ENCODE peak calls at places on chromosomes 2 and 18, in ten cellular contexts. One of them, this sample, is unnamed.

GRCh38 chr2:28665041-28665704 is 86.5 kb upstream of the PPP1CB start:
- DNase-seq in EL: peak; percentile 65
- DNase-seq in WERI-Rb-1: no peak
- DNase-seq in retinal pigment epithelial cell: no peak
- DNase-seq in NCI-H1105: no peak
- DNase-seq in pancreas: peak; percentile 81
- DNase-seq in astrocyte: peak; percentile 77
- DNase-seq in T-helper 1 cell: no peak
- DNase-seq in stimulated activated CD4-positive, alpha-beta T cell treated with anti-CD3 and anti-CD28 coated beads, Interleukin-12 subunit alpha, Interleukin-12 subunit beta, amount 100 ng/mL, for 48 hours: no peak
- DNase-seq in stimulated activated naive CD4-positive, alpha-beta T cell: no peak
- DNase-seq in this sample: no peak

GRCh38 chr2:146844226-146844990 is 1000.4 kb upstream of the ACVR2A start:
- DNase-seq in EL: no peak
- DNase-seq in WERI-Rb-1: no peak
- DNase-seq in retinal pigment epithelial cell: no peak
- DNase-seq in NCI-H1105: no peak
- DNase-seq in pancreas: no peak
- DNase-seq in astrocyte: no peak
- DNase-seq in T-helper 1 cell: no peak
- DNase-seq in stimulated activated CD4-positive, alpha-beta T cell treated with anti-CD3 and anti-CD28 coated beads, Interleukin-12 subunit alpha, Interleukin-12 subunit beta, amount 100 ng/mL, for 48 hours: no peak
- DNase-seq in stimulated activated naive CD4-positive, alpha-beta T cell: no peak
- DNase-seq in this sample: no peak

GRCh38 chr2:203626952-203627681 is 79.3 kb upstream of the CD28 start:
- DNase-seq in EL: peak; percentile 46
- DNase-seq in WERI-Rb-1: no peak
- DNase-seq in retinal pigment epithelial cell: peak; percentile 76
- DNase-seq in NCI-H1105: no peak
- DNase-seq in pancreas: no peak
- DNase-seq in astrocyte: peak; percentile 90
- DNase-seq in T-helper 1 cell: no peak
- DNase-seq in stimulated activated CD4-positive, alpha-beta T cell treated with anti-CD3 and anti-CD28 coated beads, Interleukin-12 subunit alpha, Interleukin-12 subunit beta, amount 100 ng/mL, for 48 hours: no peak
- DNase-seq in stimulated activated naive CD4-positive, alpha-beta T cell: no peak
- DNase-seq in this sample: no peak

GRCh38 chr2:126448611-126449010 is 207.3 kb upstream of the GYPC start:
- DNase-seq in EL: no peak
- DNase-seq in WERI-Rb-1: no peak
- DNase-seq in retinal pigment epithelial cell: no peak
- DNase-seq in NCI-H1105: no peak
- DNase-seq in pancreas: no peak
- DNase-seq in astrocyte: no peak
- DNase-seq in T-helper 1 cell: no peak
- DNase-seq in stimulated activated CD4-positive, alpha-beta T cell treated with anti-CD3 and anti-CD28 coated beads, Interleukin-12 subunit alpha, Interleukin-12 subunit beta, amount 100 ng/mL, for 48 hours: no peak
- DNase-seq in stimulated activated naive CD4-positive, alpha-beta T cell: no peak
- DNase-seq in this sample: no peak

GRCh38 chr18:2554671-2555070 is 16.6 kb downstream of the METTL4 start:
- DNase-seq in EL: no peak
- DNase-seq in WERI-Rb-1: no peak
- DNase-seq in retinal pigment epithelial cell: no peak
- DNase-seq in NCI-H1105: no peak
- DNase-seq in pancreas: no peak
- DNase-seq in astrocyte: no peak
- DNase-seq in T-helper 1 cell: no peak
- DNase-seq in stimulated activated CD4-positive, alpha-beta T cell treated with anti-CD3 and anti-CD28 coated beads, Interleukin-12 subunit alpha, Interleukin-12 subunit beta, amount 100 ng/mL, for 48 hours: no peak
- DNase-seq in stimulated activated naive CD4-positive, alpha-beta T cell: no peak
- DNase-seq in this sample: no peak

GRCh38 chr18:23141022-23141999 is 6.0 kb downstream of the CABLES1 start:
- DNase-seq in EL: no peak
- DNase-seq in WERI-Rb-1: no peak
- DNase-seq in retinal pigment epithelial cell: no peak
- DNase-seq in NCI-H1105: peak; percentile 45
- DNase-seq in pancreas: peak; percentile 33
- DNase-seq in astrocyte: no peak
- DNase-seq in T-helper 1 cell: no peak
- DNase-seq in stimulated activated CD4-positive, alpha-beta T cell treated with anti-CD3 and anti-CD28 coated beads, Interleukin-12 subunit alpha, Interleukin-12 subunit beta, amount 100 ng/mL, for 48 hours: no peak
- DNase-seq in stimulated activated naive CD4-positive, alpha-beta T cell: no peak
- DNase-seq in this sample: no peak

GRCh38 chr18:32550958-32551357 is 80.3 kb upstream of the GAREM1 start:
- DNase-seq in EL: no peak
- DNase-seq in WERI-Rb-1: peak; percentile 30
- DNase-seq in retinal pigment epithelial cell: no peak
- DNase-seq in NCI-H1105: no peak
- DNase-seq in pancreas: no peak
- DNase-seq in astrocyte: no peak
- DNase-seq in T-helper 1 cell: no peak
- DNase-seq in stimulated activated CD4-positive, alpha-beta T cell treated with anti-CD3 and anti-CD28 coated beads, Interleukin-12 subunit alpha, Interleukin-12 subunit beta, amount 100 ng/mL, for 48 hours: no peak
- DNase-seq in stimulated activated naive CD4-positive, alpha-beta T cell: no peak
- DNase-seq in this sample: peak; percentile 39

GRCh38 chr2:235591921-235592320 is 98.1 kb downstream of the AGAP1 start:
- DNase-seq in EL: peak; percentile 8
- DNase-seq in WERI-Rb-1: no peak
- DNase-seq in retinal pigment epithelial cell: no peak
- DNase-seq in NCI-H1105: no peak
- DNase-seq in pancreas: no peak
- DNase-seq in astrocyte: peak; percentile 68
- DNase-seq in T-helper 1 cell: no peak
- DNase-seq in stimulated activated CD4-positive, alpha-beta T cell treated with anti-CD3 and anti-CD28 coated beads, Interleukin-12 subunit alpha, Interleukin-12 subunit beta, amount 100 ng/mL, for 48 hours: no peak
- DNase-seq in stimulated activated naive CD4-positive, alpha-beta T cell: no peak
- DNase-seq in this sample: no peak

GRCh38 chr2:142642654-142643053 is 234.8 kb upstream of the KYNU start:
- DNase-seq in EL: no peak
- DNase-seq in WERI-Rb-1: no peak
- DNase-seq in retinal pigment epithelial cell: no peak
- DNase-seq in NCI-H1105: no peak
- DNase-seq in pancreas: no peak
- DNase-seq in astrocyte: no peak
- DNase-seq in T-helper 1 cell: no peak
- DNase-seq in stimulated activated CD4-positive, alpha-beta T cell treated with anti-CD3 and anti-CD28 coated beads, Interleukin-12 subunit alpha, Interleukin-12 subunit beta, amount 100 ng/mL, for 48 hours: no peak
- DNase-seq in stimulated activated naive CD4-positive, alpha-beta T cell: no peak
- DNase-seq in this sample: no peak

GRCh38 chr2:43542285-43542933 is 53.4 kb downstream of the THADA start:
- DNase-seq in EL: peak; percentile 48
- DNase-seq in WERI-Rb-1: no peak
- DNase-seq in retinal pigment epithelial cell: no peak
- DNase-seq in NCI-H1105: peak; percentile 7
- DNase-seq in pancreas: no peak
- DNase-seq in astrocyte: peak; percentile 35
- DNase-seq in T-helper 1 cell: no peak
- DNase-seq in stimulated activated CD4-positive, alpha-beta T cell treated with anti-CD3 and anti-CD28 coated beads, Interleukin-12 subunit alpha, Interleukin-12 subunit beta, amount 100 ng/mL, for 48 hours: no peak
- DNase-seq in stimulated activated naive CD4-positive, alpha-beta T cell: no peak
- DNase-seq in this sample: peak; percentile 25

GRCh38 chr2:101150306-101151140 is 659 bp downstream of the TBC1D8 start:
- DNase-seq in EL: peak; percentile 23
- DNase-seq in WERI-Rb-1: peak; percentile 57
- DNase-seq in retinal pigment epithelial cell: no peak
- DNase-seq in NCI-H1105: peak; percentile 26
- DNase-seq in pancreas: peak; percentile 57
- DNase-seq in astrocyte: no peak
- DNase-seq in T-helper 1 cell: no peak
- DNase-seq in stimulated activated CD4-positive, alpha-beta T cell treated with anti-CD3 and anti-CD28 coated beads, Interleukin-12 subunit alpha, Interleukin-12 subunit beta, amount 100 ng/mL, for 48 hours: no peak
- DNase-seq in stimulated activated naive CD4-positive, alpha-beta T cell: peak; percentile 21
- DNase-seq in this sample: peak; percentile 39

GRCh38 chr2:110854355-110855081 is 122.1 kb downstream of the ACOXL start:
- DNase-seq in EL: peak; percentile 3
- DNase-seq in WERI-Rb-1: no peak
- DNase-seq in retinal pigment epithelial cell: no peak
- DNase-seq in NCI-H1105: no peak
- DNase-seq in pancreas: no peak
- DNase-seq in astrocyte: no peak
- DNase-seq in T-helper 1 cell: no peak
- DNase-seq in stimulated activated CD4-positive, alpha-beta T cell treated with anti-CD3 and anti-CD28 coated beads, Interleukin-12 subunit alpha, Interleukin-12 subunit beta, amount 100 ng/mL, for 48 hours: no peak
- DNase-seq in stimulated activated naive CD4-positive, alpha-beta T cell: no peak
- DNase-seq in this sample: peak; percentile 49

GRCh38 chr2:27159271-27159670 is 10.5 kb downstream of the TCF23 start:
- DNase-seq in EL: no peak
- DNase-seq in WERI-Rb-1: no peak
- DNase-seq in retinal pigment epithelial cell: no peak
- DNase-seq in NCI-H1105: no peak
- DNase-seq in pancreas: no peak
- DNase-seq in astrocyte: no peak
- DNase-seq in T-helper 1 cell: no peak
- DNase-seq in stimulated activated CD4-positive, alpha-beta T cell treated with anti-CD3 and anti-CD28 coated beads, Interleukin-12 subunit alpha, Interleukin-12 subunit beta, amount 100 ng/mL, for 48 hours: no peak
- DNase-seq in stimulated activated naive CD4-positive, alpha-beta T cell: no peak
- DNase-seq in this sample: no peak

GRCh38 chr2:239940861-239941570 is 84.1 kb downstream of the NDUFA10 start:
- DNase-seq in EL: no peak
- DNase-seq in WERI-Rb-1: no peak
- DNase-seq in retinal pigment epithelial cell: no peak
- DNase-seq in NCI-H1105: no peak
- DNase-seq in pancreas: no peak
- DNase-seq in astrocyte: no peak
- DNase-seq in T-helper 1 cell: no peak
- DNase-seq in stimulated activated CD4-positive, alpha-beta T cell treated with anti-CD3 and anti-CD28 coated beads, Interleukin-12 subunit alpha, Interleukin-12 subunit beta, amount 100 ng/mL, for 48 hours: no peak
- DNase-seq in stimulated activated naive CD4-positive, alpha-beta T cell: no peak
- DNase-seq in this sample: no peak

GRCh38 chr2:47017541-47017940 is 101.9 kb upstream of the MCFD2 start:
- DNase-seq in EL: no peak
- DNase-seq in WERI-Rb-1: no peak
- DNase-seq in retinal pigment epithelial cell: no peak
- DNase-seq in NCI-H1105: no peak
- DNase-seq in pancreas: no peak
- DNase-seq in astrocyte: no peak
- DNase-seq in T-helper 1 cell: no peak
- DNase-seq in stimulated activated CD4-positive, alpha-beta T cell treated with anti-CD3 and anti-CD28 coated beads, Interleukin-12 subunit alpha, Interleukin-12 subunit beta, amount 100 ng/mL, for 48 hours: no peak
- DNase-seq in stimulated activated naive CD4-positive, alpha-beta T cell: no peak
- DNase-seq in this sample: no peak

GRCh38 chr2:181304011-181304844 is 153.0 kb upstream of the ITGA4 start:
- DNase-seq in EL: no peak
- DNase-seq in WERI-Rb-1: no peak
- DNase-seq in retinal pigment epithelial cell: no peak
- DNase-seq in NCI-H1105: no peak
- DNase-seq in pancreas: no peak
- DNase-seq in astrocyte: no peak
- DNase-seq in T-helper 1 cell: no peak
- DNase-seq in stimulated activated CD4-positive, alpha-beta T cell treated with anti-CD3 and anti-CD28 coated beads, Interleukin-12 subunit alpha, Interleukin-12 subunit beta, amount 100 ng/mL, for 48 hours: no peak
- DNase-seq in stimulated activated naive CD4-positive, alpha-beta T cell: no peak
- DNase-seq in this sample: no peak

GRCh38 chr2:240154606-240155005 is 14.1 kb upstream of the OTOS start:
- DNase-seq in EL: no peak
- DNase-seq in WERI-Rb-1: no peak
- DNase-seq in retinal pigment epithelial cell: no peak
- DNase-seq in NCI-H1105: no peak
- DNase-seq in pancreas: no peak
- DNase-seq in astrocyte: no peak
- DNase-seq in T-helper 1 cell: no peak
- DNase-seq in stimulated activated CD4-positive, alpha-beta T cell treated with anti-CD3 and anti-CD28 coated beads, Interleukin-12 subunit alpha, Interleukin-12 subunit beta, amount 100 ng/mL, for 48 hours: no peak
- DNase-seq in stimulated activated naive CD4-positive, alpha-beta T cell: no peak
- DNase-seq in this sample: no peak

GRCh38 chr2:74072542-74072941 is 75.2 kb downstream of the BOLA3 start:
- DNase-seq in EL: no peak
- DNase-seq in WERI-Rb-1: no peak
- DNase-seq in retinal pigment epithelial cell: no peak
- DNase-seq in NCI-H1105: no peak
- DNase-seq in pancreas: no peak
- DNase-seq in astrocyte: no peak
- DNase-seq in T-helper 1 cell: no peak
- DNase-seq in stimulated activated CD4-positive, alpha-beta T cell treated with anti-CD3 and anti-CD28 coated beads, Interleukin-12 subunit alpha, Interleukin-12 subunit beta, amount 100 ng/mL, for 48 hours: no peak
- DNase-seq in stimulated activated naive CD4-positive, alpha-beta T cell: no peak
- DNase-seq in this sample: no peak

GRCh38 chr2:101820519-101820918 is 123.0 kb downstream of the MAP4K4 start:
- DNase-seq in EL: peak; percentile 86
- DNase-seq in WERI-Rb-1: no peak
- DNase-seq in retinal pigment epithelial cell: no peak
- DNase-seq in NCI-H1105: no peak
- DNase-seq in pancreas: no peak
- DNase-seq in astrocyte: peak; percentile 86
- DNase-seq in T-helper 1 cell: no peak
- DNase-seq in stimulated activated CD4-positive, alpha-beta T cell treated with anti-CD3 and anti-CD28 coated beads, Interleukin-12 subunit alpha, Interleukin-12 subunit beta, amount 100 ng/mL, for 48 hours: no peak
- DNase-seq in stimulated activated naive CD4-positive, alpha-beta T cell: no peak
- DNase-seq in this sample: no peak

GRCh38 chr2:189128961-189129360 is 50.6 kb downstream of the COL5A2 start:
- DNase-seq in EL: no peak
- DNase-seq in WERI-Rb-1: no peak
- DNase-seq in retinal pigment epithelial cell: no peak
- DNase-seq in NCI-H1105: no peak
- DNase-seq in pancreas: no peak
- DNase-seq in astrocyte: peak; percentile 28
- DNase-seq in T-helper 1 cell: no peak
- DNase-seq in stimulated activated CD4-positive, alpha-beta T cell treated with anti-CD3 and anti-CD28 coated beads, Interleukin-12 subunit alpha, Interleukin-12 subunit beta, amount 100 ng/mL, for 48 hours: no peak
- DNase-seq in stimulated activated naive CD4-positive, alpha-beta T cell: no peak
- DNase-seq in this sample: no peak

GRCh38 chr2:11827547-11827946 is 81.1 kb downstream of the LPIN1 start:
- DNase-seq in EL: no peak
- DNase-seq in WERI-Rb-1: no peak
- DNase-seq in retinal pigment epithelial cell: no peak
- DNase-seq in NCI-H1105: no peak
- DNase-seq in pancreas: no peak
- DNase-seq in astrocyte: no peak
- DNase-seq in T-helper 1 cell: no peak
- DNase-seq in stimulated activated CD4-positive, alpha-beta T cell treated with anti-CD3 and anti-CD28 coated beads, Interleukin-12 subunit alpha, Interleukin-12 subunit beta, amount 100 ng/mL, for 48 hours: peak; percentile 24
- DNase-seq in stimulated activated naive CD4-positive, alpha-beta T cell: no peak
- DNase-seq in this sample: no peak

GRCh38 chr2:236180831-236181453 is 12.8 kb upstream of the GBX2 start:
- DNase-seq in EL: peak; percentile 68
- DNase-seq in WERI-Rb-1: peak; percentile 69
- DNase-seq in retinal pigment epithelial cell: no peak
- DNase-seq in NCI-H1105: peak; percentile 35
- DNase-seq in pancreas: peak; percentile 25
- DNase-seq in astrocyte: peak; percentile 41
- DNase-seq in T-helper 1 cell: peak; percentile 29
- DNase-seq in stimulated activated CD4-positive, alpha-beta T cell treated with anti-CD3 and anti-CD28 coated beads, Interleukin-12 subunit alpha, Interleukin-12 subunit beta, amount 100 ng/mL, for 48 hours: no peak
- DNase-seq in stimulated activated naive CD4-positive, alpha-beta T cell: no peak
- DNase-seq in this sample: peak; percentile 61

GRCh38 chr2:188798159-188798558 is 176.0 kb upstream of the COL3A1 start:
- DNase-seq in EL: peak; percentile 39
- DNase-seq in WERI-Rb-1: no peak
- DNase-seq in retinal pigment epithelial cell: no peak
- DNase-seq in NCI-H1105: no peak
- DNase-seq in pancreas: no peak
- DNase-seq in astrocyte: no peak
- DNase-seq in T-helper 1 cell: no peak
- DNase-seq in stimulated activated CD4-positive, alpha-beta T cell treated with anti-CD3 and anti-CD28 coated beads, Interleukin-12 subunit alpha, Interleukin-12 subunit beta, amount 100 ng/mL, for 48 hours: no peak
- DNase-seq in stimulated activated naive CD4-positive, alpha-beta T cell: no peak
- DNase-seq in this sample: no peak

GRCh38 chr2:216017365-216017764 is 4.0 kb upstream of the MREG start:
- DNase-seq in EL: peak; percentile 51
- DNase-seq in WERI-Rb-1: no peak
- DNase-seq in retinal pigment epithelial cell: no peak
- DNase-seq in NCI-H1105: no peak
- DNase-seq in pancreas: no peak
- DNase-seq in astrocyte: no peak
- DNase-seq in T-helper 1 cell: no peak
- DNase-seq in stimulated activated CD4-positive, alpha-beta T cell treated with anti-CD3 and anti-CD28 coated beads, Interleukin-12 subunit alpha, Interleukin-12 subunit beta, amount 100 ng/mL, for 48 hours: no peak
- DNase-seq in stimulated activated naive CD4-positive, alpha-beta T cell: no peak
- DNase-seq in this sample: no peak

GRCh38 chr2:127695491-127696472 is 5.5 kb upstream of the SFT2D3 start:
- DNase-seq in EL: peak; percentile 46
- DNase-seq in WERI-Rb-1: peak; percentile 73
- DNase-seq in retinal pigment epithelial cell: no peak
- DNase-seq in NCI-H1105: no peak
- DNase-seq in pancreas: no peak
- DNase-seq in astrocyte: peak; percentile 39
- DNase-seq in T-helper 1 cell: peak; percentile 49
- DNase-seq in stimulated activated CD4-positive, alpha-beta T cell treated with anti-CD3 and anti-CD28 coated beads, Interleukin-12 subunit alpha, Interleukin-12 subunit beta, amount 100 ng/mL, for 48 hours: no peak
- DNase-seq in stimulated activated naive CD4-positive, alpha-beta T cell: peak; percentile 9
- DNase-seq in this sample: no peak

GRCh38 chr18:27685807-27686412 is 491.0 kb downstream of the CDH2 start:
- DNase-seq in EL: peak; percentile 53
- DNase-seq in WERI-Rb-1: peak; percentile 43
- DNase-seq in retinal pigment epithelial cell: no peak
- DNase-seq in NCI-H1105: peak; percentile 8
- DNase-seq in pancreas: no peak
- DNase-seq in astrocyte: peak; percentile 29
- DNase-seq in T-helper 1 cell: no peak
- DNase-seq in stimulated activated CD4-positive, alpha-beta T cell treated with anti-CD3 and anti-CD28 coated beads, Interleukin-12 subunit alpha, Interleukin-12 subunit beta, amount 100 ng/mL, for 48 hours: no peak
- DNase-seq in stimulated activated naive CD4-positive, alpha-beta T cell: no peak
- DNase-seq in this sample: peak; percentile 20

GRCh38 chr2:28137221-28137620 is 246.7 kb downstream of the BABAM2 start:
- DNase-seq in EL: peak; percentile 85
- DNase-seq in WERI-Rb-1: no peak
- DNase-seq in retinal pigment epithelial cell: no peak
- DNase-seq in NCI-H1105: no peak
- DNase-seq in pancreas: no peak
- DNase-seq in astrocyte: peak; percentile 79
- DNase-seq in T-helper 1 cell: no peak
- DNase-seq in stimulated activated CD4-positive, alpha-beta T cell treated with anti-CD3 and anti-CD28 coated beads, Interleukin-12 subunit alpha, Interleukin-12 subunit beta, amount 100 ng/mL, for 48 hours: no peak
- DNase-seq in stimulated activated naive CD4-positive, alpha-beta T cell: no peak
- DNase-seq in this sample: no peak

GRCh38 chr18:44937985-44938384 is 257.3 kb downstream of the SETBP1 start:
- DNase-seq in EL: no peak
- DNase-seq in WERI-Rb-1: peak; percentile 39
- DNase-seq in retinal pigment epithelial cell: no peak
- DNase-seq in NCI-H1105: peak; percentile 55
- DNase-seq in pancreas: no peak
- DNase-seq in astrocyte: no peak
- DNase-seq in T-helper 1 cell: no peak
- DNase-seq in stimulated activated CD4-positive, alpha-beta T cell treated with anti-CD3 and anti-CD28 coated beads, Interleukin-12 subunit alpha, Interleukin-12 subunit beta, amount 100 ng/mL, for 48 hours: no peak
- DNase-seq in stimulated activated naive CD4-positive, alpha-beta T cell: no peak
- DNase-seq in this sample: no peak

This sample was measured in HEK293T.